ENCODE peak calls at places on chromosomes 11 and 22, in four cellular contexts. J is HepG2, B is K562, N is Panc1. Y is an unnamed sample.

GRCh38 chr11:134207538-134208239 is 16.1 kb downstream of the NCAPD3 start:
- DNase-seq in J (peak; percentile 9), B (peak; percentile 55), N (no peak), Y (no peak)

GRCh38 chr22:21443735-21444421 is 23.3 kb upstream of the TMEM191C start:
- DNase-seq in J (no peak), B (no peak), N (no peak), Y (no peak)

GRCh38 chr11:13955971-13956421 is 6.5 kb upstream of the SPON1 start:
- DNase-seq in J (peak; percentile 58), B (peak; percentile 77), N (no peak), Y (peak; percentile 54)

GRCh38 chr11:113554531-113554930 is 79.3 kb upstream of the DRD2 start:
- DNase-seq in J (no peak), B (peak; percentile 28), N (no peak), Y (no peak)

GRCh38 chr11:56910785-56911184 is 77.9 kb upstream of the OR5AK2 start:
- DNase-seq in J (no peak), B (no peak), N (no peak), Y (no peak)

GRCh38 chr11:122197055-122197987 is 81.3 kb upstream of the BLID start:
- DNase-seq in J (peak; percentile 57), B (no peak), N (peak; percentile 99), Y (peak; percentile 99)

GRCh38 chr11:64892838-64893193 is 14.4 kb upstream of the EHD1 start:
- DNase-seq in J (no peak), B (no peak), N (no peak), Y (no peak)

GRCh38 chr11:63635762-63636465 is 21.7 kb upstream of the PLAAT3 start:
- DNase-seq in J (peak; percentile 47), B (peak; percentile 73), N (no peak), Y (peak; percentile 28)

GRCh38 chr22:19429950-19430889 is 1.3 kb downstream of the HIRA start:
- DNase-seq in J (peak; percentile 75), B (peak; percentile 93), N (no peak), Y (no peak)

GRCh38 chr11:113473983-113474361 is 1.2 kb downstream of the DRD2 start:
- DNase-seq in J (no peak), B (no peak), N (no peak), Y (no peak)

GRCh38 chr22:33838644-33839043 is 81.6 kb downstream of the LARGE1 start:
- DNase-seq in J (no peak), B (no peak), N (no peak), Y (no peak)

GRCh38 chr11:121249039-121249663 is 43.4 kb upstream of the SC5D start:
- DNase-seq in J (peak; percentile 23), B (peak; percentile 21), N (peak; percentile 17), Y (peak; percentile 24)

GRCh38 chr22:44887941-44888366 is 121.9 kb downstream of the PHF21B start:
- DNase-seq in J (no peak), B (no peak), N (no peak), Y (no peak)

GRCh38 chr11:67486481-67487195 is 3.8 kb downstream of the AIP start:
- DNase-seq in J (no peak), B (no peak), N (no peak), Y (no peak)

GRCh38 chr11:540583-541432 is 3.5 kb downstream of the LRRC56 start:
- DNase-seq in J (no peak), B (no peak), N (no peak), Y (no peak)

GRCh38 chr11:21810650-21811049 is 382.2 kb upstream of the ANO5 start:
- DNase-seq in J (peak; percentile 16), B (no peak), N (no peak), Y (no peak)

GRCh38 chr11:6635082-6635932 is 16.1 kb upstream of the TPP1 start:
- DNase-seq in J (peak; percentile 40), B (peak; percentile 70), N (no peak), Y (no peak)

GRCh38 chr11:8234425-8234821 is 29.3 kb downstream of the LMO1 start:
- DNase-seq in J (no peak), B (no peak), N (no peak), Y (peak; percentile 57)

GRCh38 chr11:101049123-101049522 is 80.5 kb downstream of the PGR start:
- DNase-seq in J (no peak), B (peak; percentile 68), N (no peak), Y (no peak)
- TF ChIP-seq TCF7L2 in J (no peak), B (no peak), N (no peak), Y (no peak)

DNA sequence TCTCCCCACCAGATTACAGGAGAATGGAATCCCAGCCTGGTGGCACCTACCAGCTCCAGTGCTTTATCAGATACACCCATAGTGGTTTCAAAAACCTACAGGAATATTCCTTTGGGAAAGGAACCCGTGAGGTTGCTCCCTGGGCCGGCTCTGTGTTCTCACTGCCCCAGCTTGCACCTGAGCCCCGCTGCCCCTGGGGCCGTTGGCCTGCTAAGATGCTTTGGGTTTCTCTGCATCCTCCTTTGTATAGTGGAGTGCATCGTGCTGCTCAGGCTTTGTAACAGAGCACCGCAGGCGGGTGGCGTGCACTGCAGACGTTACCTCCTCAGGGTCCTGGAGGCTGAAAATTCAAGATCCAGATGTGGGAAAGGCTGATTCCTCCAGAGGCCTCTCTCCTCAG is 414.1 kb downstream of the BRD1 start:
- DNase-seq in J (no peak), B (no peak), N (no peak), Y (no peak)
- TF ChIP-seq SIN3A in J (no peak), B (no peak), N (no peak), Y (no peak)

GRCh38 chr11:120207517-120207916 is 3.3 kb upstream of the OAF start:
- DNase-seq in J (no peak), B (no peak), N (no peak), Y (no peak)

GRCh38 chr11:120208012-120208441 is 2.8 kb upstream of the OAF start:
- DNase-seq in J (peak; percentile 95), B (no peak), N (no peak), Y (no peak)

GRCh38 chr11:120210651-120211521 is at the start of gene OAF:
- DNase-seq in J (peak; percentile 86), B (peak; percentile 74), N (no peak), Y (peak; percentile 55)

GRCh38 chr11:120209750-120210650 is 832 bp upstream of the OAF start:
- DNase-seq in J (no peak), B (no peak), N (no peak), Y (no peak)

DNA sequence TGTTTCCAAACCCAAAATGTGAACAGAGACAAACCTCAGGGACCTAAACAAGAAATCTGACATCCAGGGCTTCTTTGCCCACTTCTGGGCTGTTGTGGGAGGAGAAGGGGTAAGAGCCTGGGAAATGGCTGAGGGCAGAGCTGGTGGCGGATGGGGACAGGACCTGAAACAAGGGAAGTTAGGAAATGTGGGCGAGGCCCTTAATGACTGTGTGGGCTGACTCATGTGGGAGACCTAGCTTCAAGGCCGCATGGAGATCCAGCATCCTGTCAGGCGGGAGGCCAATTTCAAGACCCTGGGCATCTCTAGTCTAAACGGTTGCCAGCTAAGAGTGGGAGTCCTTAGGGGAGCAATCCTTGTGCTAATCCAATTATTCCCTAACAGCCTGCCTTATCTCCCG is 2.1 kb upstream of the OAF start:
- DNase-seq in J (peak; percentile 86), B (peak; percentile 23), N (no peak), Y (no peak)
- TF ChIP-seq TCF7L2 in J (no peak), B (no peak), N (no peak), Y (peak; percentile 28)

DNA sequence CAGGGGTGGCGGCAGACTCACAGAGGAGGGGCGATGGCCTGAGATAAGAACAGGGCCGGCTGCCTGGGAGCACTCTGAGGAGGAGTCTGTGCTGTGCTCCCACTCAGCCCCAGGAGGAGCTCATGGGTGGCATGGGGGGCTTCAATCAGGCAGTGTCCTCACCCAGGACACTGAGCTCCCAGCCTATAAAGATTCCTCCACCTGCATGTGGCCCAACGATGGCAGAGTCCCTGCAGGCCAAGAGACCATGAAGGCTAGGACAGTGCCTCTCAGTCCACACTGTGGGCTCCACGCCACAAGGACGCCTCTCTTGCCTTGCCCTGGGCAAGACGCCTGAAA is 1.9 kb downstream of the CST6 start:
- DNase-seq in J (no peak), B (no peak), N (no peak), Y (no peak)
- TF ChIP-seq SIN3A in J (no peak), B (no peak), N (no peak), Y (no peak)

GRCh38 chr11:125892994-125893393 is 5.5 kb downstream of the HYLS1 start:
- DNase-seq in J (no peak), B (no peak), N (no peak), Y (no peak)

GRCh38 chr11:125890447-125891100 is 3.1 kb downstream of the HYLS1 start:
- DNase-seq in J (no peak), B (peak; percentile 66), N (no peak), Y (no peak)

GRCh38 chr11:125886997-125887372 is 483 bp upstream of the HYLS1 start:
- DNase-seq in J (no peak), B (no peak), N (no peak), Y (no peak)

GRCh38 chr11:125887373-125888324 is at the start of gene HYLS1:
- DNase-seq in J (peak; percentile 72), B (peak; percentile 94), N (peak; percentile 89), Y (peak; percentile 92)

DNA sequence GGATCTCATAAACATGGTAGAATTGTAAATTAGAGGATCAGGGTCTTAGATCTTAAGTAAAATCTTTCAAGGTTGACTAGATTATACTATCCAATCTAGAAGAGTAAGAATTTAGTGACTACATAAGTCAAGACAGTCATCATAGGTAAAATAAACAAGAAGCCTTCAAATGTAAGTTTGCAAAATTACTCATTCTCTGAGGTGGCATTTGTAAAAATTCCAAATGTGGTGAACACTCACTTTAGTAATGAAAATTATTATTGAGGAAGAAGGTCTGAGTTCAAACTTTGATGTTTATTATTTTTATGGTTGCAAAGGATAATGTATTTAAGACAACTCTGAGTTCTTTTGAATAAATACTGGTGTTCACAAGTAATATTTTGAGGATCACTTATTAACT is 4.6 kb downstream of the HYLS1 start:
- DNase-seq in J (no peak), B (no peak), N (peak; percentile 67), Y (no peak)
- TF ChIP-seq TCF7L2 in J (no peak), B (no peak), N (no peak), Y (no peak)

GRCh38 chr22:35325209-35325608 is 25.5 kb downstream of the TOM1 start:
- DNase-seq in J (no peak), B (no peak), N (no peak), Y (no peak)
- TF ChIP-seq SIN3A in J (no peak), B (no peak), N (no peak), Y (no peak)

GRCh38 chr11:118082880-118083543 is 3.8 kb downstream of the SMIM35 start:
- DNase-seq in J (no peak), B (peak; percentile 35), N (no peak), Y (no peak)
- TF ChIP-seq TCF7L2 in J (no peak), B (no peak), N (no peak), Y (no peak)

DNA sequence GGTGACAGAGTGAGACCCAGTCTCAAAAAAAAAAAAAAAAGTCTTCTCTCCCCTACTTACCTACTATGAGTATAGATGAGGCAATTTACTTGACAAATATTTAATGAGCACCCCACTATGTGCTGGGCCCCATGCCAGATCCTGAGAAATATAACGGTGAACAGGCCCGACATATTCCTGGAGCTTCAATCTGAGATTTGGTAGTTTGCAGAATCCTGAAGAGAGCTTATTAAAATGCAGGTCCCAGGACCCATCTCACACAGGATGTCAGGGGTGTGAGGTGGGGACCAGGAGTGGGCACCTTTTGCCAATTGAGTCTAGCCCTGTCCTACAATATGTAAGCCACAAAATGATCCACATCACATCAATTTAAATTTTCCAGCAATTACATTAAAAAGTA is 44.0 kb downstream of the KCNJ4 start:
- DNase-seq in J (no peak), B (no peak), N (no peak), Y (no peak)
- TF ChIP-seq SIN3A in J (no peak), B (no peak), N (no peak), Y (no peak)

GRCh38 chr22:36339171-36340065 is 48.3 kb downstream of the MYH9 start:
- DNase-seq in J (no peak), B (no peak), N (no peak), Y (no peak)
- TF ChIP-seq TCF7L2 in J (no peak), B (no peak), N (no peak), Y (no peak)